ENCODE peak calls at places on chromosomes 5 and 9, in six cellular contexts. H is neural crest cell, P is dorsolateral prefrontal cortex, U is ovary, G is suprapubic skin, R is K562. W is an unnamed sample.

GRCh38 chr5:160556886-160557285 is 135.2 kb downstream of the PTTG1 start:
- DNase-seq in H (no peak), P (no peak), U (no peak), G (no peak), R (no peak), W (no peak)

GRCh38 chr5:170495796-170496195 is 8.0 kb upstream of the KCNIP1 start:
- DNase-seq in H (no peak), P (no peak), U (no peak), G (no peak), R (no peak), W (no peak)

GRCh38 chr9:91073811-91074771 is 272.5 kb downstream of the SYK start:
- DNase-seq in H (no peak), P (no peak), U (no peak), G (no peak), R (no peak), W (no peak)

GRCh38 chr9:81380504-81380903 is 308.8 kb downstream of the TLE1 start:
- DNase-seq in H (no peak), P (no peak), U (no peak), G (no peak), R (no peak), W (no peak)

GRCh38 chr5:67142816-67143215 is 53.8 kb downstream of the CD180 start:
- DNase-seq in H (no peak), P (no peak), U (no peak), G (no peak), R (no peak), W (no peak)

GRCh38 chr5:127038550-127038949 is 8.2 kb upstream of the MARCHF3 start:
- DNase-seq in H (no peak), P (no peak), U (no peak), G (no peak), R (no peak), W (no peak)

GRCh38 chr5:54845567-54845941 is 139.8 kb downstream of the ESM1 start:
- DNase-seq in H (no peak), P (no peak), U (no peak), G (no peak), R (peak; percentile 47), W (no peak)

GRCh38 chr5:135269828-135270545 is 129.0 kb downstream of the MACROH2A1 start:
- DNase-seq in H (no peak), P (no peak), U (no peak), G (no peak), R (no peak), W (no peak)

GRCh38 chr5:33650911-33651310 is 210.1 kb downstream of the TARS1 start:
- DNase-seq in H (no peak), P (no peak), U (no peak), G (no peak), R (no peak), W (no peak)

GRCh38 chr9:26813247-26813646 is 79.4 kb downstream of the CAAP1 start:
- DNase-seq in H (no peak), P (no peak), U (no peak), G (no peak), R (no peak), W (no peak)

GRCh38 chr5:34762321-34762871 is 76.6 kb upstream of the TTC23L start:
- DNase-seq in H (no peak), P (no peak), U (peak; percentile 49), G (no peak), R (no peak), W (peak; percentile 89)

GRCh38 chr5:133610489-133611356 is 1.6 kb downstream of the FSTL4 start:
- DNase-seq in H (peak; percentile 73), P (peak; percentile 75), U (peak; percentile 37), G (no peak), R (peak; percentile 59), W (peak; percentile 85)

GRCh38 chr5:116361171-116361967 is 213.3 kb downstream of the SEMA6A start:
- DNase-seq in H (peak; percentile 42), P (peak; percentile 77), U (peak; percentile 65), G (no peak), R (no peak), W (no peak)

GRCh38 chr5:104739503-104739902 is 1176.9 kb upstream of the NUDT12 start:
- DNase-seq in H (no peak), P (no peak), U (no peak), G (no peak), R (no peak), W (no peak)

GRCh38 chr5:104733063-104733719 is 1170.6 kb upstream of the NUDT12 start:
- DNase-seq in H (no peak), P (no peak), U (no peak), G (no peak), R (no peak), W (no peak)

GRCh38 chr5:104739905-104740304 is 1177.3 kb upstream of the NUDT12 start:
- DNase-seq in H (no peak), P (no peak), U (no peak), G (no peak), R (no peak), W (no peak)

DNA sequence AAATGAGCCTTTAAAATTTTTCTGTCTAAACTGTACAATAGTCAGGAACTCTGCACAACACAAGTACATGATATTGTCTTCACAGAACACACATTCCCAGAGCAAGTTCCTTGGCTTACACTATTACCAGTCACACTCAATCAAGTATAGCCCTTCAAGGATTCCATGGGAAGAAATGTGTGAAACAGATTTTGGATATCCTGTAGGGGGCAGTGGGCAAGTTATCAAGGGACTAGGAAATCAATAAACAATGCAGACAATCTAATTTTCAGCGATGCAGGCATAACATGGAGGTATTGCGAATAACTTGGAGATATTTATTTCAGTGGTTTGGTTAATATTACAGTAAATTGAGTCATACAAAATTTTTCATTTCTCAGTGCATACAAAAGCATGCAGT is 1171.5 kb upstream of the NUDT12 start:
- DNase-seq in H (no peak), P (no peak), U (no peak), G (no peak), R (no peak), W (no peak)
- TF ChIP-seq CTCF in H (no peak), P (no peak), U (no peak), G (no peak), R (no peak), W (no peak)

DNA sequence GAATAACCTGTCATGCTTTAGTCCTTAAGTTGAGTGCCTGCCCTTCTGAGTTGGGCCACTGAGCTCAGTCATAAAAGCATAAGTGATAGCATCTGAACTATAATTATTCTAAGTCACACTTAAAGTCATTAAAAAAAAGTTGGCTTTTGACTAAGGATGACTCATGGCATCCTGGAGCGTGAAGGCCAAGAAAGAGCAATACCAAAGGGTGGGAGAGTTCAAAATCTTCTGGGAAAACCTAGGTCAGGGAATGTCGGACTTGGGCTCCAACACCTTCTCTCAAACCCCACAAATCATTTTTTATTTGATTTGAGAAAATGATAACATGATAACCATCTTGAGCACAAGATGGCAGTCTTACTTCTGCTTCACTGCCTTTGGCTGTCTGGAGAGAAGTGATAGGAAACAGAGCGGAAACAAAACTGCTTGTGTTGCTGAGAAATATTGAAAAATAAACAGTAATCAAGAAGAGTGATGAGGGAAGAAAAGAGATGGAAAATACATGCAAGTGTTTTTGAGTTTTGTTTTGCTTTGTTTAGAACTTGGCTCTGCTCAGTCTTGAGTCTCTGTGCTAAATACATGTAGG is 16.9 kb upstream of the NTRK2 start:
- DNase-seq in H (no peak), P (no peak), U (no peak), G (no peak), R (no peak), W (no peak)
- TF ChIP-seq CTCF in H (no peak), P (peak; percentile 48), U (no peak), G (no peak), R (no peak), W (peak; percentile 57)

GRCh38 chr5:87888139-87888538 is 380.5 kb downstream of the TMEM161B start:
- DNase-seq in H (no peak), P (no peak), U (no peak), G (no peak), R (no peak), W (no peak)

GRCh38 chr5:87887247-87887646 is 381.4 kb downstream of the TMEM161B start:
- DNase-seq in H (no peak), P (no peak), U (no peak), G (no peak), R (no peak), W (no peak)

DNA sequence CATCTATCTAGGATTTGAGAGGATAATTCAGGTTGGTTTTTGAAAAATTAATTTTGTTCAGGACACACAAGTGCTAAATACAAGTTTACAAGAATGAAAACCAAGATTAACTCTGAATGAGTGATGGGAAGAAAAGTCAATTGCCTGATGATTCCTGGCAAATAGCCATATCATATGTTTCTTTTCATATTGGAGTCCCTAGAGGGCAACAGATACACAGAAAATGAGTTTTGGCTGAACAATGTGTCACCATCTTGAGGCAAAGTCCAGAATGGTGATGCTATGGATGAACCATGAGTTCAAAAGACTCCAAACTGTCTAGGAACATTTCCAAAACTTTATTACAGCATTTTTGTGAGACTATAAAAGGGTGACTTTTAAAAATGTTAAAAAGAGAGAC is 382.9 kb downstream of the TMEM161B start:
- DNase-seq in H (no peak), P (no peak), U (no peak), G (no peak), R (no peak), W (no peak)
- TF ChIP-seq CTCF in H (peak; percentile 30), P (peak; percentile 23), U (no peak), G (no peak), R (no peak), W (no peak)

DNA sequence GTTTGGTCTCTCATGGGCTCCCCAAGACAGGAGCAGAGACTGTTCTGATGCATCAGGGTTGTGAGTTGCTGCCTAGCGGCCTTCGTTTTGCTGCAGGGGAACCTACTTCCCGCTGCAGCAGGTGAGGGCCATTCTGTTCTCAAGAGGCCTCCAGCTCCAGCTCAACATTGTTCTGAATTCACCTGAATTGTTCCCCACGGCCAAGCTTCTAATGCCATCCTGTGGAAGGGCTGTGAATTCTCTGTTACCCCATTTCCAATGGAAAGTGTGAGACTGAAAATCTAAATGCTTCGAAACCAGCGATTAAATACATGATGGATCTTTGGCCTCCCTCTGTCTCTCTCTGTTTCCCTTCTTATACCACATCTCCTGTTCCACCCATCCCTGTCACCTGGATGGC is 349.1 kb upstream of the DAP start:
- DNase-seq in H (no peak), P (no peak), U (no peak), G (no peak), R (no peak), W (no peak)
- TF ChIP-seq CTCF in H (no peak), P (no peak), U (no peak), G (no peak), R (no peak), W (no peak)

DNA sequence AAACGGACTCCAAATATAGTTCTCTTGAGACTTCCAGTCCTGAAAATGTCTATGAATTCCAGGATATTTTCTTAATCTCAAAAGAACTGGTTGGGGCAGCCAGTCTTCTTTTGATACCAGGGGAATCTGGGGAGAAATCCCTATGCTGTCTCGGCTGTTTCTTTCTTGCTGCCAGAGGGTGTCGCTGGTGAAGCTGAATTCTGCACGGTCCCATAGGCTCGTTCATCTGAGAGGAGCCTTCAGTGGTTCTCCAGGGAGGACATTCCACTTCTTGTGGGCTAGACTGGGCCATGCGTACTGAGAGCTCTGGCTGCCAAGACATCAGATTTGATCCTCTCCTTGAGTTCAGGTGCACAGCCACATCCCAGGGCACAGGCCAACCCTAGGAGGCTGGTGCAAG is 155.0 kb upstream of the CLINT1 start:
- DNase-seq in H (no peak), P (no peak), U (peak; percentile 54), G (no peak), R (peak; percentile 26), W (no peak)
- TF ChIP-seq CTCF in H (peak; percentile 50), P (peak; percentile 20), U (no peak), G (no peak), R (peak; percentile 48), W (peak; percentile 63)

W was measured in osteocyte.